ENCODE peak calls at places on chromosomes 6 and 20, in five cellular contexts. M is SK-N-SH, V is GM06990, G is cardiac muscle cell, W is fibroblast of pulmonary artery. P is an unnamed sample.

GRCh38 chr6:140736227-140736626 is 1361.8 kb upstream of the CITED2 start:
- DNase-seq in G (peak), V (no peak), M (no peak), W (peak), P (peak)

GRCh38 chr6:87645080-87645479 is 55.1 kb downstream of the ORC3 start:
- DNase-seq in W (no peak), V (no peak), G (no peak), M (no peak), P (no peak)

GRCh38 chr20:38883081-38883980 is 42.9 kb upstream of the FAM83D start:
- DNase-seq in M (peak), W (peak), G (peak), V (no peak), P (peak)

GRCh38 chr6:157184202-157185015 is 138.9 kb downstream of the TMEM242 start:
- DNase-seq in V (no peak), M (peak), W (peak), G (peak), P (peak)

GRCh38 chr6:155100087-155100486 is 105.0 kb downstream of the TIAM2 start:
- DNase-seq in G (no peak), M (no peak), W (no peak), V (no peak), P (no peak)

GRCh38 chr20:57934913-57935312 is 225.1 kb upstream of the PMEPA1 start:
- DNase-seq in V (no peak), G (no peak), W (no peak), M (no peak), P (no peak)

GRCh38 chr6:148935705-148936306 is 189.0 kb downstream of the UST start:
- DNase-seq in M (no peak), G (no peak), W (peak), V (no peak), P (peak)

GRCh38 chr6:106666290-106667021 is 37.1 kb downstream of the QRSL1 start:
- DNase-seq in G (no peak), M (no peak), W (no peak), V (peak), P (no peak)

GRCh38 chr6:162442675-162443074 is 284.9 kb downstream of the PRKN start:
- DNase-seq in G (peak), M (peak), W (no peak), V (no peak), P (no peak)

GRCh38 chr20:23629017-23629541 is 8.7 kb downstream of the CST3 start:
- DNase-seq in W (peak), G (peak), V (no peak), M (no peak), P (peak)

GRCh38 chr20:16018881-16019280 is 554.4 kb downstream of the KIF16B start:
- DNase-seq in V (no peak), M (no peak), W (no peak), G (no peak), P (no peak)

GRCh38 chr6:38058022-38058421 is 238.5 kb downstream of the ZFAND3 start:
- DNase-seq in G (no peak), W (peak), M (no peak), V (peak), P (peak)

GRCh38 chr6:30885481-30885998 is 1.2 kb downstream of the DDR1 start:
- DNase-seq in V (no peak), M (peak), G (no peak), W (peak), P (no peak)

GRCh38 chr6:55636406-55637102 is 57.6 kb upstream of the HMGCLL1 start:
- DNase-seq in W (peak), G (peak), V (no peak), M (no peak), P (peak)

GRCh38 chr6:134317471-134318131 is at the start of gene SGK1:
- DNase-seq in V (peak), W (peak), M (peak), G (peak), P (peak)

GRCh38 chr20:32441638-32442037 is 83.5 kb downstream of the ASXL1 start:
- DNase-seq in G (no peak), W (no peak), M (no peak), V (no peak), P (no peak)

GRCh38 chr6:27931209-27931608 is 19.0 kb upstream of the OR2B2 start:
- DNase-seq in G (no peak), W (no peak), M (no peak), V (no peak), P (no peak)

GRCh38 chr6:18507018-18507415 is 119.9 kb downstream of the RNF144B start:
- DNase-seq in G (no peak), M (peak), W (no peak), V (no peak), P (no peak)

GRCh38 chr6:104896914-104897313 is 37.2 kb upstream of the HACE1 start:
- DNase-seq in V (no peak), W (peak), M (no peak), G (no peak), P (peak)
- TF ChIP-seq CTCF in V (peak), W (peak), M (peak), G (peak), P (no peak)

DNA sequence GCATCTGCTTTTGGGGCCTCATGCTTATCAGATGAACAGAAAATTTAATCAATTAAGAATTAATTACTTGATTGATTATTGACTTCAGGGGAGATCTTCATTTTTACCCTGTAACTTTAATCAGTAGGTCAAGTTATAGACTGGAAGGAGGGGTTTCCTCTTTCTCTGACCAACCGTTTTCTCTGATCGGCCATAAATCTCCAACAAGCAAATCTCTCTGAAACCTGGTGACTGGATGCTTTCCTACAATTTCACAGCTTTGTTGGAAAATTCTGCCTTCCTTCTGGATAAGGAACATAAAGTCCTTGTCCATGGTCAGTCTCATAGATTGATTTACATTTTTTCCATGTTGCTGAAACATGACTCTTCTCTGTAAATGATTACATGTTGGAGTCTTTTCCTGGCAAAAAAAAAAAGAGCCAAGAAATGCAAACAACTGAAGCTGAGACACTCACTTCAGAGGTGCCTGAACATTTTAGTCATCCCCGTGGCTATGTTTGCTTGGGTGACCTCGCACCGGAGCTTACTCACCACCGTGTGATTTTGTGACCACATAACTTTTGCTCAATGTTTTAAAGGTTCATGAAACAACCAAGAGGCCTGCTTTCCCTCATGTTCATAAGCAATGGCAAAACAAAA is 31.0 kb downstream of the IRF4 start:
- DNase-seq in W (peak), G (peak), V (no peak), M (no peak), P (peak)
- TF ChIP-seq CTCF in W (no peak), G (no peak), V (no peak), M (no peak), P (no peak)

GRCh38 chr20:52645822-52646221 is 326.3 kb upstream of the TSHZ2 start:
- DNase-seq in V (no peak), M (no peak), G (no peak), W (no peak), P (no peak)

GRCh38 chr20:52654552-52654951 is 317.6 kb upstream of the TSHZ2 start:
- DNase-seq in V (no peak), G (no peak), M (no peak), W (no peak), P (no peak)

GRCh38 chr20:52652271-52652670 is 319.9 kb upstream of the TSHZ2 start:
- DNase-seq in V (no peak), G (no peak), M (no peak), W (no peak), P (no peak)

GRCh38 chr20:52655365-52655764 is 316.8 kb upstream of the TSHZ2 start:
- DNase-seq in G (no peak), M (no peak), V (no peak), W (no peak), P (no peak)

DNA sequence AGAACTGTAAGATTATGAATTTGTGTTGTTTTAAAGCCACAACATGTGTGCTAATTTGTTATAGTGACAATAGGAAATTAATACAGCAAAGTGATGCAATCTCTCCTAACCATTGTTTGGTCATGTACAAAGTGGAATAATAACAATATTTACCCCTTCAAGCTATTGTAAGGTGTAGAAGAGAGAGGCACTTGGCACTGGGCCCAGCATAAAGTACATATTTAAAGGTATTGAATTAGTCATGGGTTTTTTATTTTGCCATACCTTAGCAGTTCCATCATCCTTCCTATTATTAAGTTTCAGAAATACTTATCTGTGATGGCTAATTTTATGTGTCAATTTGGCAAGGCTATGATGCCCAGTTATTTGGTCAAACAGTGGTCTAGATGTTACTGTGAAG is 322.4 kb upstream of the TSHZ2 start:
- DNase-seq in V (no peak), W (no peak), M (no peak), G (no peak), P (no peak)
- TF ChIP-seq CTCF in V (no peak), W (no peak), M (no peak), G (no peak), P (no peak)

GRCh38 chr6:90096818-90097217 is 199.8 kb downstream of the BACH2 start:
- DNase-seq in V (no peak), G (no peak), W (no peak), M (no peak), P (no peak)

GRCh38 chr6:90098637-90099036 is 198.0 kb downstream of the BACH2 start:
- DNase-seq in G (peak), W (peak), V (no peak), M (no peak), P (no peak)

GRCh38 chr6:90100059-90100665 is 196.5 kb downstream of the BACH2 start:
- DNase-seq in M (no peak), V (no peak), W (peak), G (no peak), P (no peak)

GRCh38 chr6:90097357-90097756 is 199.3 kb downstream of the BACH2 start:
- DNase-seq in M (no peak), G (no peak), V (no peak), W (peak), P (peak)

DNA sequence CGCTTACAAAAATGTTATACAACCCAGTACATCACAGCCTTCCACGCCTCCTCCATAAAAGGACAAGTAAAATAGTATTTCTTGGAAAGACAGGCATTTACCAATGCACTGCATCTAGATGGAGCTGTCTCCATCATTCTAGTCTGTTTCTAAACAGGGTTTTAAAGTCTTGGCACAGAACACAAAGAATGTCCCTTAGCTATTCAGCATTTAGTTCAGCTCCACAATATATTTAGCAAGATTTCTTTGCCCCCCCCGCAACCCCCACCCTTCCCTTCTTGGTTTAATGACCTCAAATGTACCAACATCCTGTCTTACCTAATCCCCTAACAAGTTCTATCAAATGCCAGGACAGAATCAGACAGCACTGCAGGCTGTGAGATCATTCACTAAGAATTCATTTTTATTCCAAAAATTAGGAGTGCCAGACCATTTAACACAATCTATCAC is 198.6 kb downstream of the BACH2 start:
- DNase-seq in V (no peak), G (peak), W (peak), M (no peak), P (peak)
- TF ChIP-seq CTCF in V (no peak), G (peak), W (peak), M (peak), P (peak)

GRCh38 chr6:112781236-112781635 is 434.1 kb downstream of the RFPL4B start:
- DNase-seq in W (peak), M (no peak), G (peak), V (no peak), P (peak)

GRCh38 chr6:112785408-112785807 is 438.3 kb downstream of the RFPL4B start:
- DNase-seq in V (no peak), G (no peak), M (no peak), W (no peak), P (no peak)

GRCh38 chr6:112780498-112781096 is 433.5 kb downstream of the RFPL4B start:
- DNase-seq in M (peak), V (peak), W (peak), G (peak), P (peak)
- TF ChIP-seq CTCF in M (peak), V (peak), W (peak), G (peak), P (peak)

DNA sequence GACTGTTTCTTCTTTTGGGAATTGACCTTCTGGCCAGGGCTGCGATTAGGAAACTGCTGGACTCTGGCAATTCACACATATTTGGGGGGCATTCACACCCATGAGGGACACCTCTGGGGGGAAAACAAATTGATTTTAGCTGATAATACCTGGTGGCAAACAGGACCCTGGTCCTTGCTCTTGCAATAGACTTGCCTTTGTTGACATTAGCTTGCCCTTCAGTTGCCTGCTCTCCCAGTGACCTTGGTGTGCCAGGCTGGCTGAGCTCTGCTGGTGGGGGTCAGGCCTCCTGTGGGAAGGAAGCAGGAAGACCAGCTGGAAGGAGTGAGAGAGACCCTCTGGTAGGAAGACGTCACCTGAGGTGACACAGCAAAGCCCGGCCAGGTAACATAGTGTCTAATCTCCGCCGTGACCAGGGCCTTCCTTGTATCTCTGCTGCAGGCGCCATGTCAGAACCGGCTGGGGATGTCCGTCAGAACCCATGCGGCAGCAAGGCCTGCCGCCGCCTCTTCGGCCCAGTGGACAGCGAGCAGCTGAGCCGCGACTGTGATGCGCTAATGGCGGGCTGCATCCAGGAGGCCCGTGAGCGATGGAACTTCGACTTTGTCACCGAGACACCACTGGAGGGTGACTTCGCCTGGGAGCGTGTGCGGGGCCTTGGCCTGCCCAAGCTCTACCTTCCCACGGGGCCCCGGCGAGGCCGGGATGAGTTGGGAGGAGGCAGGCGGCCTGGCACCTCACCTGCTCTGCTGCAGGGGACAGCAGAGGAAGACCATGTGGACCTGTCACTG is 5.3 kb downstream of the CDKN1A start:
- DNase-seq in V (no peak), M (no peak), G (no peak), W (no peak), P (no peak)
- TF ChIP-seq CTCF in V (no peak), M (no peak), G (no peak), W (no peak), P (no peak)

DNA sequence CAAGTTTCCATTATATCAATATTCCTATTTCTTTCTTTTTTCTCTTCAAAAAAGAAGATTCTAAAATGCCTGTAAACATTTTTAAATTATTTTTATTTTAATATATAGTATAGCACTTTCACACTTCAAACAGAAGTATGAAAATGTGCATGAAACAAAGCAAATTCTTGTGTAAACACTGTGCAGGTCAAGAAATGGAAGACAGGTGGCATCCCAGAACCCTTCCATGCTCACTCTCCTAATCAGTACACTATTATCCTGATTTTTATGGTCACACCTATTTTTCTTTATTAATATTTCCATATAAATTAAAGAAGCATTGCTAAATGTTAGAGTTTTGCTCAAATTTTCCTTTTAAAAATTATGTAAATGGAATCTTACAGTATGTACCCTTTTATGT is 561.6 kb upstream of the RNF217 start:
- DNase-seq in M (no peak), W (no peak), G (no peak), V (no peak), P (no peak)
- TF ChIP-seq CTCF in M (no peak), W (no peak), G (no peak), V (no peak), P (no peak)

DNA sequence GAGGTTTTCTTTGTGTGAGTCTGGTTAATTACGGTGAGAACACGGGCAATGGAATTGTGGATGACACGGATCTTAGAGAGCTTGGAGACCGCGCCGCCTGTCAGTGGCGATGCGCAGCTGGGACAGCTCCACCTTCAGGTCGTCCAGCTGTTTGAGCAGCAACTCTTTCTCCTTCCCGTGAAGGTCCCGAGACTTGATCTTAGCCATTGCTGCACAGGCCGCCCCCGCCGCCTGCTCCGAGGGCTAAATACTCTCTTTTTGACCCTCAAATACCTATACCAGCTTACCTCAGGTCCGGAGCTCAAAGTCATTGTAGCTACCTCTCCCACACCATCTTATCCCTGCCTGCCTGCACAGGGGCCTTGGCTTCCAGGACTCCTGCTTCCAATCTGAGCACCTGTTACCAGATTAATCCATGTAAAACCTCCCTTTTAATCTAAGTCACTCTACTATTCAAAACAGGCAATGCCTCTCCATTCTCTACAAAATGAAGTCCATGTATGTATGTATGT is 100.2 kb downstream of the PREP start:
- DNase-seq in W (no peak), V (no peak), G (no peak), M (no peak), P (no peak)
- TF ChIP-seq CTCF in W (no peak), V (no peak), G (no peak), M (no peak), P (no peak)

P was measured in fibroblast of the aortic adventitia.